ENCODE peak calls at places on chromosomes 2 and 18, in six cellular contexts. T, P, L, Z, W and I are unnamed samples. For H3K27me3, the result is how much of the 10 kb centered on the place peaks cover.

GRCh38 chr2:109355192-109355843 is 226.3 kb downstream of the SH3RF3 start:
- DNase-seq in L (no peak), Z (no peak), T (peak), W (no peak), P (no peak), I (no peak)

GRCh38 chr18:56748698-56749268 is 97.6 kb downstream of the WDR7 start:
- DNase-seq in T (no peak), Z (no peak), L (no peak), P (no peak), W (no peak), I (peak)

GRCh38 chr2:147623328-147623727 is 221.5 kb upstream of the ACVR2A start:
- DNase-seq in T (no peak), P (no peak), W (no peak), L (no peak), Z (no peak), I (no peak)

GRCh38 chr2:54042341-54042740 is 71.5 kb upstream of the PSME4 start:
- DNase-seq in L (no peak), Z (no peak), W (no peak), T (no peak), P (no peak), I (no peak)

GRCh38 chr2:118738524-118739308 is 108.7 kb downstream of the EN1 start:
- DNase-seq in T (no peak), W (no peak), L (peak), Z (no peak), P (no peak), I (peak)

GRCh38 chr18:9446839-9447238 is 28.5 kb upstream of the RALBP1 start:
- DNase-seq in L (no peak), P (no peak), Z (no peak), W (no peak), T (no peak), I (no peak)

GRCh38 chr2:172096661-172097547 is 5.8 kb downstream of the DLX2 start:
- DNase-seq in W (no peak), T (peak), P (no peak), Z (no peak), L (no peak), I (peak)

GRCh38 chr2:32931945-32932709 is 14.6 kb upstream of the LTBP1 start:
- DNase-seq in W (no peak), Z (no peak), T (peak), P (no peak), L (no peak), I (no peak)

GRCh38 chr2:226581661-226582060 is 218.0 kb downstream of the IRS1 start:
- DNase-seq in Z (no peak), P (no peak), T (no peak), W (no peak), L (no peak), I (no peak)

GRCh38 chr2:240643811-240644150 is 18.5 kb downstream of the GPR35 start:
- DNase-seq in L (peak), T (no peak), Z (no peak), W (no peak), P (no peak), I (no peak)

GRCh38 chr2:236179653-236180500 is 11.7 kb upstream of the GBX2 start:
- DNase-seq in T (no peak), L (no peak), W (no peak), Z (no peak), P (no peak), I (no peak)
- H3K27me3 ChIP-seq in T (under half), L (under half), W (half or more), Z (half or more), P (under half), I (half or more)

GRCh38 chr2:177673602-177674595 is 281.3 kb downstream of the AGPS start:
- DNase-seq in L (no peak), P (no peak), T (no peak), Z (no peak), W (no peak), I (no peak)
- TF ChIP-seq CTCF in L (no peak), P (no peak), T (peak), Z (no peak), W (no peak), I (no peak)

GRCh38 chr18:37435150-37435872 is 130.3 kb downstream of the CELF4 start:
- DNase-seq in L (no peak), T (no peak), W (no peak), Z (no peak), P (no peak), I (no peak)
- H3K27me3 ChIP-seq in L (under half), T (under half), W (under half), Z (under half), P (under half), I (under half)

GRCh38 chr2:114727012-114727411 is 284.6 kb downstream of the DPP10 start:
- DNase-seq in T (no peak), Z (no peak), P (no peak), L (no peak), W (no peak), I (no peak)

GRCh38 chr2:114724513-114724912 is 282.1 kb downstream of the DPP10 start:
- DNase-seq in W (no peak), T (no peak), L (no peak), P (no peak), Z (no peak), I (peak)

GRCh38 chr2:114728372-114728771 is 285.9 kb downstream of the DPP10 start:
- DNase-seq in P (no peak), Z (no peak), T (no peak), W (no peak), L (no peak), I (peak)

GRCh38 chr2:114729025-114729424 is 286.6 kb downstream of the DPP10 start:
- DNase-seq in T (no peak), Z (no peak), W (no peak), L (no peak), P (no peak), I (peak)
- TF ChIP-seq CTCF in T (peak), Z (no peak), W (peak), L (no peak), P (no peak), I (peak)

DNA sequence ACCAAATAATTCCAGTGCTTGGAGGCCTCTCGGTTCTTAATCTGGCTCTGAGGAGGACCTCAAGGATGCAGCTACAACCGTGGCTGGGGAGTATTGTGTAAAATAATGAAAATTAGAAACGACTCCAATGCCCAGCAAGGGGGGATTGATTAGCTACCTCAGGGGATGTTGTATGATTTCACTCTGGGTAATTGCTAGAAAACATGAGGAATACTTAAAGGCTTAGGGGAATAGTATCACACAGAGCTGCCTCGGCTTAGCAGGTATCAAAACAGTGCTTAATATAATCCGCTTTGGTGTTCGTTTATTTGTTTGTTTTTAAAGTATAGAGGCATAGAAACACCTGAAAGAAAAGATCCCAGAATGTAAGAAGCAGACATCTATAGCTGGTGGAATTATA is 102.5 kb downstream of the INHBB start:
- DNase-seq in P (no peak), L (peak), Z (no peak), W (no peak), T (no peak), I (no peak)
- H3K27me3 ChIP-seq in P (under half), L (under half), Z (under half), W (under half), T (under half), I (under half)

GRCh38 chr2:10552871-10553245 is 104.7 kb upstream of the ODC1 start:
- DNase-seq in Z (peak), L (no peak), W (no peak), P (no peak), T (no peak), I (no peak)
- TF ChIP-seq CTCF in Z (no peak), L (no peak), W (no peak), P (no peak), T (no peak), I (no peak)

GRCh38 chr18:36299010-36299409 is 1.5 kb downstream of the FHOD3 start:
- DNase-seq in L (no peak), W (no peak), Z (no peak), T (no peak), P (no peak), I (no peak)
- H3K27me3 ChIP-seq in L (under half), W (under half), Z (under half), T (under half), P (half or more), I (half or more)

GRCh38 chr18:43396266-43396665 is 119.0 kb upstream of the SYT4 start:
- DNase-seq in W (no peak), P (no peak), T (no peak), Z (no peak), L (no peak), I (peak)
- TF ChIP-seq CTCF in W (peak), P (peak), T (peak), Z (no peak), L (no peak), I (peak)

GRCh38 chr2:229370484-229370883 is 99.4 kb upstream of the PID1 start:
- DNase-seq in Z (no peak), P (no peak), L (no peak), W (no peak), T (no peak), I (no peak)
- H3K27me3 ChIP-seq in Z (under half), P (under half), L (under half), W (under half), T (under half), I (under half)

DNA sequence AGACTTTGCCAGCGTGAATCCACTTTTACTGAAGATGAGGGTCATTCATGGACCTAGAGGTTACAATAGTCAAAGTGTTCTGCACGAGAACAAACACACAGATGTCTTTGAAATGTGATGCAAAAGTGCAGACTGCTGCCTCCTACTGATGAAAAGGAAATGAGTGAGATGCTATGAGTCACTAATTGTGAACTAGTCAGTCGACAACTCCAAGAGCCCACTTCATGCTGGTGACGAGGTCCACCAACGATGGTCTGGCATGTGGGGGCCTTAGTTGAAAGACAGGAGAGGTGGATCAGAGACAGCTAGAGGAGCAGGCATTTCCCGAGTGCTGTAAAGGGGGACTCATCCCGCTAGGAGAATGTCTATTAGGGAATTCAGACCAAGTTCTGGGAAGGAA is 17.1 kb upstream of the ZNF236 start:
- DNase-seq in T (no peak), Z (no peak), W (no peak), P (no peak), L (no peak), I (no peak)
- TF ChIP-seq CTCF in T (no peak), Z (no peak), W (no peak), P (peak), L (no peak), I (no peak)